ENCODE peak calls at places on chromosomes 3 and 15, in four cellular contexts. C, K, A and P are unnamed samples.

GRCh38 chr15:101252836-101253235 is 988 bp upstream of the CHSY1 start:
- DNase-seq in A (no peak), K (no peak), C (no peak), P (no peak)

GRCh38 chr3:195153121-195153520 is 117.8 kb downstream of the XXYLT1 start:
- DNase-seq in K (no peak), C (no peak), A (no peak), P (peak)

GRCh38 chr3:177615015-177615414 is 417.7 kb upstream of the TBL1XR1 start:
- DNase-seq in C (peak), A (no peak), K (peak), P (no peak)

GRCh38 chr15:30990036-30990435 is 1.4 kb downstream of the MTMR10 start:
- DNase-seq in K (no peak), C (peak), A (no peak), P (no peak)

GRCh38 chr3:131591394-131591990 is 88.7 kb upstream of the MRPL3 start:
- DNase-seq in A (no peak), C (peak), K (peak), P (no peak)

GRCh38 chr15:99733268-99734039 is at the start of gene LYSMD4:
- DNase-seq in A (peak), C (peak), K (peak), P (peak)

GRCh38 chr3:38015984-38016383 is 13.5 kb downstream of the PLCD1 start:
- DNase-seq in K (no peak), C (no peak), A (no peak), P (no peak)

GRCh38 chr3:50264389-50264963 is 4.5 kb upstream of the SEMA3B start:
- DNase-seq in A (no peak), C (peak), K (peak), P (no peak)

GRCh38 chr3:113431811-113432210 is 9.5 kb downstream of the CFAP44 start:
- DNase-seq in C (peak), K (no peak), A (no peak), P (no peak)

GRCh38 chr3:119977353-119977752 is 116.9 kb downstream of the GSK3B start:
- DNase-seq in C (no peak), K (no peak), A (no peak), P (no peak)